ENCODE peak calls at places on chromosomes 11 and 22, in seven cellular contexts. T, I, P, C, E, J and R are unnamed samples.
A peak's percentile ranks its signal among the peaks of the same experiment; 100 is the strongest.

GRCh38 chr11:107732327-107733051 is 20.6 kb upstream of the SLN start:
- DNase-seq in T (peak; percentile 10), I (no peak), P (peak; percentile 35), C (no peak), E (no peak), J (no peak), R (no peak)

GRCh38 chr22:25420925-25421904 is 143.3 kb upstream of the GRK3 start:
- DNase-seq in T (peak; percentile 40), I (no peak), P (peak; percentile 69), C (no peak), E (no peak), J (peak; percentile 70), R (no peak)

GRCh38 chr11:46198873-46199250 is 77.6 kb upstream of the PHF21A start:
- DNase-seq in T (no peak), I (no peak), P (no peak), C (no peak), E (no peak), J (no peak), R (no peak)

GRCh38 chr11:46976182-46976854 is 39.8 kb downstream of the CSTPP1 start:
- DNase-seq in T (no peak), I (no peak), P (peak; percentile 21), C (no peak), E (no peak), J (no peak), R (no peak)

GRCh38 chr22:49764151-49764581 is 63.5 kb downstream of the BRD1 start:
- DNase-seq in T (no peak), I (no peak), P (no peak), C (no peak), E (no peak), J (peak; percentile 44), R (no peak)

GRCh38 chr11:107619926-107620325 is 29.0 kb downstream of the ELMOD1 start:
- DNase-seq in T (no peak), I (no peak), P (no peak), C (no peak), E (no peak), J (no peak), R (no peak)

GRCh38 chr11:128956401-128957203 is 13.9 kb upstream of the TP53AIP1 start:
- DNase-seq in T (peak; percentile 76), I (no peak), P (peak; percentile 60), C (peak; percentile 55), E (peak; percentile 65), J (no peak), R (no peak)

GRCh38 chr11:22875869-22876473 is 15.7 kb upstream of the CCDC179 start:
- DNase-seq in T (peak; percentile 84), I (peak; percentile 30), P (peak; percentile 67), C (peak; percentile 81), E (peak; percentile 83), J (no peak), R (peak; percentile 63)

GRCh38 chr11:131668867-131669780 is 298.7 kb downstream of the NTM start:
- DNase-seq in T (peak; percentile 42), I (no peak), P (peak; percentile 72), C (peak; percentile 46), E (peak; percentile 56), J (no peak), R (peak; percentile 63)

GRCh38 chr11:60753309-60753708 is 3.4 kb upstream of the MS4A15 start:
- DNase-seq in T (peak; percentile 33), I (no peak), P (no peak), C (no peak), E (no peak), J (no peak), R (no peak)

GRCh38 chr22:38824587-38824986 is 19.2 kb downstream of the NPTXR start:
- DNase-seq in T (peak; percentile 49), I (no peak), P (peak; percentile 77), C (peak; percentile 50), E (peak; percentile 61), J (no peak), R (peak; percentile 80)

GRCh38 chr22:22721681-22722309 is 77.4 kb downstream of the GGTLC2 start:
- DNase-seq in T (no peak), I (no peak), P (peak; percentile 29), C (no peak), E (no peak), J (no peak), R (no peak)

GRCh38 chr11:46808804-46809431 is 37.2 kb downstream of the CKAP5 start:
- DNase-seq in T (peak; percentile 69), I (no peak), P (no peak), C (no peak), E (peak; percentile 65), J (no peak), R (no peak)

GRCh38 chr11:16771350-16772140 is 33.1 kb downstream of the C11orf58 start:
- DNase-seq in T (no peak), I (no peak), P (no peak), C (no peak), E (no peak), J (no peak), R (no peak)

GRCh38 chr11:111696556-111696955 is 69.6 kb downstream of the PPP2R1B start:
- DNase-seq in T (no peak), I (no peak), P (no peak), C (no peak), E (no peak), J (no peak), R (no peak)

GRCh38 chr11:42170601-42171000 is 711.1 kb upstream of the LRRC4C start:
- DNase-seq in T (no peak), I (no peak), P (no peak), C (no peak), E (no peak), J (no peak), R (no peak)

GRCh38 chr22:21951931-21952465 is 650 bp downstream of the PPM1F start:
- DNase-seq in T (no peak), I (no peak), P (peak; percentile 51), C (peak; percentile 52), E (peak; percentile 58), J (peak; percentile 76), R (peak; percentile 62)

GRCh38 chr11:96303067-96303466 is 39.9 kb downstream of the MAML2 start:
- DNase-seq in T (peak; percentile 29), I (no peak), P (no peak), C (no peak), E (no peak), J (no peak), R (no peak)

GRCh38 chr11:104005234-104005855 is 31.1 kb upstream of the DDI1 start:
- DNase-seq in T (no peak), I (no peak), P (no peak), C (no peak), E (no peak), J (no peak), R (no peak)

GRCh38 chr22:48578138-48579034 is 1249.3 kb downstream of the BRD1 start:
- DNase-seq in T (no peak), I (no peak), P (no peak), C (no peak), E (no peak), J (peak; percentile 39), R (no peak)

GRCh38 chr11:1826552-1827094 is 8.2 kb upstream of the SYT8 start:
- DNase-seq in T (peak; percentile 44), I (peak; percentile 68), P (no peak), C (peak; percentile 59), E (peak; percentile 12), J (no peak), R (no peak)
- TF ChIP-seq CTCF in T (no peak), I (no peak), P (no peak), C (no peak), E (peak; percentile 54), J (no peak), R (no peak)

DNA sequence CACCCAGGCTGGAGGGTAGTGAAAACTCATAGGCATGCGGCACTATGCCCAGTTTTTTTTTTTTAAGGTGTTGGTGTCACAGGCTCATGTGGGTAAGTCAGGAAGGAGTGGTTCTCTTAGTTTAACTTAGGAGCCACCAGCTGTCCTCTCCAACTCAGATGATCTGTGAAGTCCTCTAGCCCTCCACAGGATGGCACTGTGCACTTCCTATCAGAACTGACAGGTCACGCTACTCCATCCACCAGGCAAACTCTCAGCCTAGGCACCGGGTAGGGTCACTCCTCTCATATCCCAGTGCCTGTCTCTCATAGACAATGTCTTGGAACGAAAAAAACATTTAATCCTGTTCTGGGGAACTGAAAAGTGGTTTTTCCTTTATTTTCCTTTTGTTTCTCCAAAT is 16.5 kb downstream of the NAP1L4 start:
- DNase-seq in T (peak; percentile 67), I (no peak), P (peak; percentile 37), C (peak; percentile 38), E (peak; percentile 56), J (no peak), R (no peak)
- TF ChIP-seq CTCF in T (peak; percentile 55), I (no peak), P (no peak), C (peak; percentile 8), E (peak; percentile 72), J (peak; percentile 40), R (no peak)

DNA sequence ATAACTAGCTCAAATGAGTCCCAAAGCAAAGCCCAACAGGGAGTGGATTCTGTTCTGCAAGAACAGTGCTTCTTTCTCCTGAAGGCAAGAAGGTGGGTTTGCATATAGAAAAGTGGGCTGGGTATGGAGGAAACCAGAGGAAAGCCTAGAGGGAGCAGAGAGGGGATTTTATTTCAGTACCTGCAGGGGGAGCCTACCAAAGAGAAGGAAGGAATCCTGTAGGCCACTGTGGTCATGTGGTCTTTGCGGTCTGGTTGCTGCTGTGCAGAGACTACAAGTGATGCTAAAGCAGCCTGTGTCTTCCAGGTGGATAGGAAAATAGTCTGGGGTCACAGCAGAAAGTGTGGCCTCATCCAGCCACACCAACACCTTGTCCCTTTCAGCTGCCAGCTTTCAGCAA is 33.2 kb upstream of the ZBTB16 start:
- DNase-seq in T (peak; percentile 18), I (no peak), P (no peak), C (no peak), E (peak; percentile 21), J (no peak), R (no peak)
- TF ChIP-seq CTCF in T (no peak), I (no peak), P (no peak), C (no peak), E (peak; percentile 52), J (no peak), R (no peak)

GRCh38 chr22:24102366-24103200 is 78.7 kb upstream of the SUSD2 start:
- DNase-seq in T (no peak), I (no peak), P (no peak), C (no peak), E (no peak), J (peak; percentile 39), R (no peak)

GRCh38 chr22:24099661-24100060 is 81.6 kb upstream of the SUSD2 start:
- DNase-seq in T (no peak), I (no peak), P (no peak), C (no peak), E (no peak), J (no peak), R (no peak)

GRCh38 chr22:24105018-24105360 is 76.3 kb upstream of the SUSD2 start:
- DNase-seq in T (no peak), I (no peak), P (no peak), C (no peak), E (no peak), J (peak; percentile 12), R (no peak)

GRCh38 chr22:24104307-24105017 is 76.8 kb upstream of the SUSD2 start:
- DNase-seq in T (no peak), I (no peak), P (no peak), C (no peak), E (no peak), J (peak; percentile 30), R (no peak)

GRCh38 chr22:24101966-24102365 is 79.3 kb upstream of the SUSD2 start:
- DNase-seq in T (no peak), I (no peak), P (no peak), C (no peak), E (no peak), J (no peak), R (no peak)
- TF ChIP-seq CTCF in T (no peak), I (no peak), P (no peak), C (no peak), E (no peak), J (no peak), R (no peak)

GRCh38 chr22:36104435-36104834 is 56.1 kb downstream of the APOL3 start:
- DNase-seq in T (no peak), I (no peak), P (no peak), C (no peak), E (no peak), J (no peak), R (no peak)
- TF ChIP-seq CTCF in T (no peak), I (no peak), P (no peak), C (no peak), E (no peak), J (no peak), R (no peak)